ENCODE peak calls at places on chromosomes 5 and 9, in ten cellular contexts. Z, V, P, B, X, G, C, F, W and H are unnamed samples.

GRCh38 chr9:35733109-35733541 is 659 bp downstream of the CREB3 start:
- DNase-seq in X (no peak), F (no peak), W (peak; percentile 82), C (peak; percentile 90), P (no peak), Z (no peak), V (peak; percentile 90), B (no peak), G (peak; percentile 88), H (peak; percentile 60)

GRCh38 chr5:167736992-167737391 is 554.5 kb upstream of the WWC1 start:
- DNase-seq in V (no peak), F (no peak), C (no peak), X (no peak), W (no peak), G (no peak), B (no peak), P (no peak), Z (no peak), H (no peak)

GRCh38 chr9:73165911-73166310 is 14.2 kb downstream of the ANXA1 start:
- DNase-seq in V (no peak), B (no peak), G (peak; percentile 32), Z (no peak), P (no peak), F (no peak), W (no peak), C (peak; percentile 15), X (no peak), H (no peak)

GRCh38 chr5:88486466-88486865 is 217.8 kb upstream of the TMEM161B start:
- DNase-seq in V (no peak), B (no peak), G (no peak), C (no peak), P (no peak), X (no peak), W (no peak), Z (no peak), F (no peak), H (no peak)

GRCh38 chr5:145375521-145375920 is 459.6 kb downstream of the PRELID2 start:
- DNase-seq in P (no peak), G (peak; percentile 20), Z (no peak), X (no peak), W (no peak), F (no peak), B (no peak), V (no peak), C (no peak), H (peak; percentile 7)

GRCh38 chr5:121158433-121158832 is 693.2 kb upstream of the FTMT start:
- DNase-seq in G (no peak), V (no peak), W (no peak), X (no peak), Z (no peak), P (no peak), F (no peak), C (no peak), B (no peak), H (no peak)

GRCh38 chr9:5582835-5583195 is 46.1 kb upstream of the RIC1 start:
- DNase-seq in C (peak; percentile 57), G (peak; percentile 56), Z (no peak), F (no peak), B (no peak), P (no peak), V (no peak), W (peak; percentile 53), X (no peak), H (peak; percentile 81)

GRCh38 chr5:172144931-172145869 is 42.8 kb downstream of the STK10 start:
- DNase-seq in V (no peak), F (no peak), X (no peak), W (no peak), C (no peak), Z (no peak), G (no peak), B (no peak), P (no peak), H (no peak)

DNA sequence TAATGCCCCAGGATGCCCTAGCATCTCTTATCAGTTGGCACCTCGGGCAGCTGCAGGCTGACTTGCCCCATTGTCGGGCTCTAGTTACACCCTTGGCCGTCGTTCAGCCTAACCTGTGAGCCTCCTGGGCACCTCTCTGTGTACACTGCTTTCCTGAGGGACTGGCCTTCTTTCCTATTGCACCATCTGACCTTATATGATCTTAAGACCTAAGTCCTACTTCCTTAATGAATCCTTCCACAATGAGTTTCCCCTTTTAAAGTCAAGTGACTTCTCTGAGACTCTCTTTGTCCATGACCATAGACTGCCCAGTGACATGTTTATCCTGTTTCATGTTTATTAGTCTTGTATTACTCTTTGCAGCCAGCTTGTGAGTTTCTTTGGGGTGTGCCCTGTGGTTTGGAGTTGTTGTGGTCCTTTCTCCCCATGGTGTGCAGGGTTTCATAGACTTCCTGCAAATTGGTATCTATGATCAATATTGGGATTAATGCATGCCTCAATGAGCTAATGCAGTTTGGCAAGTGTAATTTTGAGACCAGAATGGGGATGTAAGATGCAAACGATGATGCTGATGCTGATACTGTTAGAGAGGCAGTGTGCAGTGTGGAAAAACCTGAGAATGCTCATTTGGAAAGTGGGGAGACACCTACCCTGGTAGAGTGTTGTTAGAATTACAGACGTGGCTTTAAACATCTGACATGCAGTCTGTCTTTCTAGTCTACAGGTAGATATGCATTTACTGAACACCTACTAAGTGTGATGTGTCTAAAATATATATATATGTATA is 5.0 kb downstream of the DAPK1 start:
- DNase-seq in P (no peak), G (no peak), Z (no peak), W (no peak), B (no peak), C (no peak), F (no peak), X (no peak), V (no peak), H (no peak)
- H3K4me3 ChIP-seq in P (no peak overlapping the region), G (no peak overlapping the region), Z (no peak overlapping the region), W (no peak overlapping the region), B (no peak overlapping the region), C (no peak overlapping the region), F (no peak overlapping the region), X (no peak overlapping the region), V (no peak overlapping the region), H (no peak overlapping the region)

DNA sequence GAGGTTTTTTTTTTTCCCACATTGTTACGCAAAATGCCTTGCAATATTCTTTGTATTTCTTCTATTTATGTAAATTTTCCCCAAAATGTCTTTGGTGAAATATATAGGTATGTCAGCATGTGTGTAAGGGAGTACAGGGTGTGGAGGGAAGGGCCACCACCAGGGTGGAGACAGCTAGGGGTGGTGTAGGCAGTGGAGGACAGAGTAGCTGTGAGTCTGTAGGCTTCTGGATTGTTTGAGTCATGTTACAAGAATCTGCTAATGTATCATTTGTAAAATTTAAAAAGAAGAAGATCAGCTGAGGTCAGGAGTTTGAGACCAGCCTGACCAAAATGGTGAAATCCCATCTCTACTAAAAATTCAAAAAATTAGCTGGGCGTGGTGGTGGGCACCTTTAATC is 175.5 kb downstream of the NXNL2 start:
- DNase-seq in Z (no peak), W (no peak), X (no peak), P (no peak), B (no peak), V (no peak), F (no peak), G (peak; percentile 5), C (no peak), H (no peak)
- TF ChIP-seq CTCF in Z (no peak), W (no peak), X (no peak), P (no peak), B (no peak), V (no peak), F (no peak), G (no peak), C (no peak), H (no peak)

GRCh38 chr9:94906181-94906580 is 179.7 kb downstream of the AOPEP start:
- DNase-seq in F (no peak), W (no peak), X (no peak), Z (no peak), V (no peak), P (no peak), C (no peak), G (no peak), B (no peak), H (no peak)

GRCh38 chr9:94905606-94906005 is 179.1 kb downstream of the AOPEP start:
- DNase-seq in B (no peak), V (no peak), C (no peak), G (no peak), W (no peak), P (no peak), X (no peak), F (no peak), Z (peak; percentile 41), H (no peak)

GRCh38 chr9:94903961-94904421 is 177.5 kb downstream of the AOPEP start:
- DNase-seq in X (no peak), P (no peak), Z (no peak), V (no peak), G (no peak), F (no peak), C (no peak), B (no peak), W (no peak), H (peak; percentile 60)

GRCh38 chr9:94906713-94907112 is 180.2 kb downstream of the AOPEP start:
- DNase-seq in P (no peak), V (no peak), W (no peak), Z (no peak), F (no peak), G (no peak), X (no peak), B (no peak), C (no peak), H (no peak)

GRCh38 chr9:94904806-94905205 is 178.3 kb downstream of the AOPEP start:
- DNase-seq in G (no peak), P (no peak), W (no peak), X (no peak), F (no peak), B (no peak), C (no peak), Z (no peak), V (no peak), H (no peak)
- H3K4me3 ChIP-seq in G (no peak overlapping the region), P (no peak overlapping the region), W (no peak overlapping the region), X (no peak overlapping the region), F (no peak overlapping the region), B (no peak overlapping the region), C (no peak overlapping the region), Z (no peak overlapping the region), V (no peak overlapping the region), H (no peak overlapping the region)

GRCh38 chr9:108668191-108668940 is 187.4 kb downstream of the ACTL7B start:
- DNase-seq in V (no peak), F (no peak), G (peak; percentile 25), X (no peak), B (no peak), C (no peak), Z (no peak), W (no peak), P (no peak), H (no peak)

GRCh38 chr9:108673386-108673785 is 182.4 kb downstream of the ACTL7B start:
- DNase-seq in W (peak; percentile 64), V (no peak), C (peak; percentile 91), G (peak; percentile 92), Z (no peak), F (no peak), B (no peak), P (no peak), X (no peak), H (peak; percentile 58)

GRCh38 chr9:108672475-108673065 is 183.2 kb downstream of the ACTL7B start:
- DNase-seq in W (peak; percentile 83), X (no peak), C (peak; percentile 99), Z (no peak), P (no peak), V (no peak), B (no peak), F (no peak), G (peak; percentile 99), H (peak; percentile 34)

GRCh38 chr9:108671794-108672193 is 184.0 kb downstream of the ACTL7B start:
- DNase-seq in V (no peak), F (no peak), P (no peak), X (no peak), W (peak; percentile 81), Z (no peak), C (peak; percentile 93), G (peak; percentile 95), B (no peak), H (peak; percentile 65)

GRCh38 chr9:108671156-108671555 is 184.6 kb downstream of the ACTL7B start:
- DNase-seq in B (no peak), C (peak; percentile 73), Z (no peak), X (no peak), W (peak; percentile 58), F (no peak), G (peak; percentile 85), V (peak; percentile 54), P (no peak), H (peak; percentile 42)
- TF ChIP-seq CTCF in B (no peak), C (peak; percentile 64), Z (peak; percentile 16), X (no peak), W (peak; percentile 68), F (no peak), G (peak; percentile 83), V (peak; percentile 58), P (no peak), H (peak; percentile 45)